ENCODE peak calls at places on chromosome 6, in seven cellular contexts. C, U, O, D, M, Z and G are unnamed samples.

GRCh38 chr6:15310680-15311079 is 64.8 kb downstream of the JARID2 start:
- DNase-seq in C (no peak), U (no peak), O (no peak), D (no peak), M (no peak), Z (no peak), G (no peak)

GRCh38 chr6:97440590-97441176 is 157.7 kb upstream of the MMS22L start:
- DNase-seq in C (peak; percentile 46), U (no peak), O (no peak), D (no peak), M (peak; percentile 34), Z (no peak), G (peak; percentile 29)

GRCh38 chr6:89348372-89348771 is 4.2 kb downstream of the UBE2J1 start:
- DNase-seq in C (no peak), U (no peak), O (no peak), D (no peak), M (no peak), Z (no peak), G (no peak)

GRCh38 chr6:34194770-34195169 is 41.9 kb upstream of the HMGA1 start:
- DNase-seq in C (no peak), U (no peak), O (no peak), D (no peak), M (no peak), Z (no peak), G (no peak)

GRCh38 chr6:166511316-166511715 is 75.2 kb downstream of the RAMACL start:
- DNase-seq in C (no peak), U (no peak), O (no peak), D (no peak), M (no peak), Z (no peak), G (no peak)

GRCh38 chr6:37930288-37931075 is 111.0 kb downstream of the ZFAND3 start:
- DNase-seq in C (no peak), U (no peak), O (no peak), D (no peak), M (no peak), Z (no peak), G (no peak)

GRCh38 chr6:78611886-78612480 is 255.4 kb upstream of the IRAK1BP1 start:
- DNase-seq in C (no peak), U (no peak), O (no peak), D (no peak), M (peak; percentile 47), Z (no peak), G (peak; percentile 24)

GRCh38 chr6:14009416-14009815 is 84.7 kb downstream of the RNF182 start:
- DNase-seq in C (no peak), U (no peak), O (no peak), D (no peak), M (no peak), Z (no peak), G (no peak)

GRCh38 chr6:28537509-28538140 is 11.9 kb downstream of the GPX5 start:
- DNase-seq in C (peak; percentile 90), U (no peak), O (no peak), D (no peak), M (peak; percentile 73), Z (no peak), G (peak; percentile 7)

GRCh38 chr6:73985891-73986290 is 289.9 kb downstream of the CD109 start:
- DNase-seq in C (peak; percentile 12), U (no peak), O (no peak), D (no peak), M (peak; percentile 24), Z (no peak), G (peak; percentile 9)

GRCh38 chr6:133179483-133179882 is 61.7 kb upstream of the EYA4 start:
- DNase-seq in C (no peak), U (peak; percentile 2), O (no peak), D (no peak), M (no peak), Z (no peak), G (no peak)

GRCh38 chr6:74137910-74138309 is 441.9 kb downstream of the CD109 start:
- DNase-seq in C (peak; percentile 61), U (no peak), O (no peak), D (no peak), M (peak; percentile 2), Z (no peak), G (no peak)

GRCh38 chr6:40444811-40445210 is 142.4 kb downstream of the LRFN2 start:
- DNase-seq in C (no peak), U (no peak), O (no peak), D (no peak), M (no peak), Z (no peak), G (peak; percentile 56)

GRCh38 chr6:109790131-109790530 is 99.0 kb downstream of the FIG4 start:
- DNase-seq in C (no peak), U (no peak), O (no peak), D (no peak), M (no peak), Z (no peak), G (no peak)

GRCh38 chr6:56671651-56672461 is 29.2 kb upstream of the DST start:
- DNase-seq in C (no peak), U (peak; percentile 65), O (peak; percentile 75), D (peak; percentile 44), M (no peak), Z (peak; percentile 13), G (no peak)

GRCh38 chr6:37182736-37183590 is 13.0 kb downstream of the PIM1 start:
- DNase-seq in C (no peak), U (peak; percentile 53), O (peak; percentile 87), D (no peak), M (no peak), Z (no peak), G (peak; percentile 99)

GRCh38 chr6:152595507-152595906 is 41.7 kb downstream of the SYNE1 start:
- DNase-seq in C (no peak), U (no peak), O (no peak), D (no peak), M (peak; percentile 10), Z (peak; percentile 21), G (no peak)

GRCh38 chr6:122894791-122895190 is 101.2 kb upstream of the CLVS2 start:
- DNase-seq in C (no peak), U (no peak), O (no peak), D (no peak), M (no peak), Z (no peak), G (no peak)

GRCh38 chr6:14696367-14696766 is 549.5 kb upstream of the JARID2 start:
- DNase-seq in C (no peak), U (no peak), O (no peak), D (no peak), M (no peak), Z (no peak), G (no peak)

GRCh38 chr6:41625442-41625841 is 12.8 kb upstream of the MDFI start:
- DNase-seq in C (no peak), U (no peak), O (no peak), D (peak; percentile 52), M (no peak), Z (no peak), G (no peak)

GRCh38 chr6:79605061-79605460 is 26.1 kb upstream of the SH3BGRL2 start:
- DNase-seq in C (no peak), U (no peak), O (no peak), D (no peak), M (no peak), Z (no peak), G (no peak)

GRCh38 chr6:157681041-157681650 is 141.9 kb upstream of the SNX9 start:
- DNase-seq in C (no peak), U (no peak), O (no peak), D (no peak), M (no peak), Z (peak; percentile 33), G (no peak)

GRCh38 chr6:42025066-42025789 is 25.1 kb upstream of the TAF8 start:
- DNase-seq in C (no peak), U (no peak), O (peak; percentile 90), D (no peak), M (no peak), Z (no peak), G (peak; percentile 89)

GRCh38 chr6:160284575-160284974 is 26.0 kb upstream of the SLC22A2 start:
- DNase-seq in C (no peak), U (no peak), O (no peak), D (no peak), M (no peak), Z (no peak), G (no peak)

GRCh38 chr6:159062564-159062945 is 17.8 kb upstream of the TAGAP start:
- DNase-seq in C (no peak), U (no peak), O (no peak), D (no peak), M (no peak), Z (no peak), G (peak; percentile 72)

GRCh38 chr6:44100088-44100550 is 27.1 kb downstream of the MRPL14 start:
- DNase-seq in C (no peak), U (peak; percentile 68), O (no peak), D (no peak), M (peak; percentile 39), Z (peak; percentile 32), G (peak; percentile 47)
- TF ChIP-seq CTCF in C (peak; percentile 63), U (peak; percentile 59), O (peak; percentile 50), D (peak; percentile 32), M (peak; percentile 25), Z (peak; percentile 16), G (peak; percentile 67)

GRCh38 chr6:26045939-26046368 is 41.3 kb upstream of the HFE start:
- DNase-seq in C (no peak), U (no peak), O (no peak), D (no peak), M (no peak), Z (no peak), G (no peak)
- H3K4me3 ChIP-seq in C (no peak overlapping the region), U (no peak overlapping the region), O (no peak overlapping the region), D (no peak overlapping the region), M (peak overlapping the region; percentile 40), Z (no peak overlapping the region), G (peak overlapping the region; percentile 64)

GRCh38 chr6:31351734-31352496 is 5.1 kb downstream of the HLA-B start:
- DNase-seq in C (no peak), U (no peak), O (no peak), D (no peak), M (no peak), Z (no peak), G (no peak)

GRCh38 chr6:31353508-31353907 is 3.5 kb downstream of the HLA-B start:
- DNase-seq in C (no peak), U (no peak), O (no peak), D (no peak), M (no peak), Z (no peak), G (no peak)

GRCh38 chr6:31350973-31351733 is 5.8 kb downstream of the HLA-B start:
- DNase-seq in C (no peak), U (no peak), O (no peak), D (no peak), M (no peak), Z (no peak), G (no peak)

GRCh38 chr6:31354248-31354647 is 2.7 kb downstream of the HLA-B start:
- DNase-seq in C (no peak), U (no peak), O (no peak), D (no peak), M (no peak), Z (no peak), G (no peak)

GRCh38 chr6:31352497-31353368 is 4.2 kb downstream of the HLA-B start:
- DNase-seq in C (no peak), U (no peak), O (no peak), D (no peak), M (no peak), Z (no peak), G (no peak)
- TF ChIP-seq POLR2A in C (no peak), U (no peak), O (no peak), D (no peak), M (no peak), Z (no peak), G (no peak)

DNA sequence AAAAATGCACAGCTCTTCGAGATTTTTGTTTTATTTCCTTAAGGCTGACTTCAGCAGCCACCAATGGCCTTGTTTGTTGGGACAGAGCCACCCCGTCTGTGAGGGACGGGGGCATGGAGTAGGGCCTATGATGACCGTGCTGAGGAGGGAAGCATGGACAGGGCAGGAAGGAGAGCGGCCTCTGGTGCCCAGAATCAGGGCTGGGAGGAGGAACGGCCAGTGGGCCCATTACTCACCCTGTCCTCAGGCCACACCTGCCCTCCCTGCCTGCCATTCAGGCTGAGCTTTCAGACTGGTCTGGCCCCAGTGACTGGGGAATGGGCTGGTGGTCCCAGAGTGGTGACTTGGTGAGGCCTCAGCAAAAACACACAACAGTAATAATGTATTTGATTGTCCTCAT is 104.4 kb downstream of the SMOC2 start:
- DNase-seq in C (no peak), U (no peak), O (no peak), D (no peak), M (no peak), Z (no peak), G (no peak)
- TF ChIP-seq CTCF in C (no peak), U (no peak), O (no peak), D (no peak), M (no peak), Z (no peak), G (no peak)